ENCODE peak calls at places on chromosomes 7 and 10, in nine cellular contexts. C is Panc1, Q is endothelial cell of umbilical vein, J is stomach, S is HepG2, Z is GM23338, G is sigmoid colon, T is HCT116, O is prostate gland. U is an unnamed sample. For H3K36me3 and H3K27me3, the result is how much of the 10 kb centered on the place peaks cover.

GRCh38 chr10:61285749-61286148 is 167.4 kb downstream of the TMEM26 start:
- DNase-seq in C (no peak), Q (no peak), J (no peak), S (no peak), Z (no peak), G (no peak), T (no peak), O (no peak), U (no peak)

GRCh38 chr10:56679578-56679977 is 318.5 kb upstream of the ZWINT start:
- DNase-seq in C (no peak), Q (no peak), J (no peak), S (no peak), Z (no peak), G (no peak), T (no peak), O (no peak), U (no peak)

GRCh38 chr7:149607683-149608082 is 110.1 kb upstream of the ZNF746 start:
- DNase-seq in C (no peak), Q (no peak), J (no peak), S (no peak), Z (no peak), G (no peak), T (no peak), O (no peak), U (no peak)

GRCh38 chr10:43212043-43212721 is 54.7 kb downstream of the RASGEF1A start:
- DNase-seq in C (no peak), Q (no peak), J (no peak), S (no peak), Z (no peak), G (peak), T (no peak), O (no peak), U (peak)

GRCh38 chr7:105028004-105028403 is 14.0 kb downstream of the KMT2E start:
- DNase-seq in C (no peak), Q (no peak), J (no peak), S (no peak), Z (no peak), G (no peak), T (no peak), O (no peak), U (no peak)

GRCh38 chr10:24383681-24384106 is 174.8 kb downstream of the KIAA1217 start:
- DNase-seq in C (peak), Q (peak), J (peak), S (peak), Z (peak), G (peak), T (peak), O (peak), U (no peak)

GRCh38 chr7:77386165-77386824 is 29.9 kb downstream of the GSAP start:
- DNase-seq in C (no peak), Q (no peak), J (no peak), S (no peak), Z (no peak), G (no peak), T (no peak), O (no peak), U (no peak)

GRCh38 chr7:105600720-105601550 is 19.6 kb upstream of the EFCAB10 start:
- DNase-seq in C (no peak), Q (no peak), J (no peak), S (no peak), Z (peak), G (peak), T (no peak), O (no peak), U (no peak)

GRCh38 chr10:101718681-101719275 is 23.8 kb upstream of the FBXW4 start:
- DNase-seq in C (no peak), Q (no peak), J (no peak), S (no peak), Z (no peak), G (no peak), T (no peak), O (no peak), U (no peak)

GRCh38 chr7:37786741-37787569 is 61.4 kb upstream of the NME8 start:
- DNase-seq in C (no peak), Q (no peak), J (no peak), S (no peak), Z (no peak), G (no peak), T (no peak), O (no peak), U (no peak)

GRCh38 chr7:140008755-140009610 is 53.8 kb downstream of the PARP12 start:
- DNase-seq in C (no peak), Q (no peak), J (peak), S (no peak), Z (no peak), G (peak), T (no peak), O (no peak), U (peak)

GRCh38 chr10:75136346-75136745 is 24.9 kb downstream of the SAMD8 start:
- DNase-seq in C (no peak), Q (no peak), J (no peak), S (peak), Z (peak), G (no peak), T (no peak), O (no peak), U (no peak)

GRCh38 chr10:7408494-7409044 is 2.3 kb downstream of the SFMBT2 start:
- DNase-seq in C (no peak), Q (peak), J (peak), S (no peak), Z (peak), G (peak), T (no peak), O (peak), U (peak)

GRCh38 chr7:39633563-39634550 is 10.5 kb downstream of the RALA start:
- DNase-seq in C (no peak), Q (peak), J (no peak), S (no peak), Z (no peak), G (no peak), T (no peak), O (no peak), U (no peak)

GRCh38 chr10:87868277-87868676 is 4.9 kb downstream of the PTEN start:
- DNase-seq in C (no peak), Q (peak), J (no peak), S (no peak), Z (no peak), G (no peak), T (no peak), O (no peak), U (no peak)

GRCh38 chr7:122528879-122529481 is 169.9 kb downstream of the RNF133 start:
- DNase-seq in C (peak), Q (peak), J (no peak), S (peak), Z (peak), G (no peak), T (peak), O (no peak), U (no peak)

GRCh38 chr7:10802526-10802925 is 171.1 kb upstream of the PHF14 start:
- DNase-seq in C (no peak), Q (no peak), J (no peak), S (no peak), Z (no peak), G (no peak), T (no peak), O (no peak), U (no peak)

GRCh38 chr7:47548546-47548945 is 33.4 kb downstream of the TNS3 start:
- DNase-seq in C (no peak), Q (no peak), J (no peak), S (no peak), Z (no peak), G (no peak), T (no peak), O (no peak), U (peak)

GRCh38 chr7:139725077-139725476 is 52.7 kb downstream of the HIPK2 start:
- DNase-seq in C (peak), Q (peak), J (no peak), S (no peak), Z (no peak), G (no peak), T (no peak), O (peak), U (no peak)

GRCh38 chr7:129519464-129519863 is 17.1 kb downstream of the SMKR1 start:
- DNase-seq in C (no peak), Q (no peak), J (no peak), S (no peak), Z (no peak), G (no peak), T (no peak), O (no peak), U (peak)

GRCh38 chr10:32065871-32066270 is 9.6 kb upstream of the KIF5B start:
- DNase-seq in C (no peak), Q (no peak), J (no peak), S (no peak), Z (no peak), G (no peak), T (no peak), O (no peak), U (no peak)

GRCh38 chr10:98374176-98374969 is 40.6 kb downstream of the PYROXD2 start:
- DNase-seq in C (no peak), Q (no peak), J (no peak), S (no peak), Z (no peak), G (no peak), T (no peak), O (no peak), U (no peak)

GRCh38 chr10:48292616-48293015 is 13.9 kb upstream of the MAPK8 start:
- DNase-seq in C (no peak), Q (no peak), J (no peak), S (no peak), Z (no peak), G (no peak), T (no peak), O (no peak), U (no peak)

GRCh38 chr7:99028261-99028971 is 115.5 kb downstream of the SMURF1 start:
- DNase-seq in C (no peak), Q (no peak), J (peak), S (no peak), Z (no peak), G (peak), T (no peak), O (no peak), U (no peak)

GRCh38 chr10:3570855-3571266 is 214.1 kb downstream of the KLF6 start:
- DNase-seq in C (no peak), Q (no peak), J (no peak), S (no peak), Z (no peak), G (peak), T (no peak), O (no peak), U (no peak)

GRCh38 chr10:3931224-3931623 is 146.2 kb upstream of the KLF6 start:
- DNase-seq in C (no peak), Q (peak), J (no peak), S (no peak), Z (no peak), G (no peak), T (no peak), O (no peak), U (no peak)

GRCh38 chr7:134290286-134290685 is 26.4 kb downstream of the SLC35B4 start:
- DNase-seq in C (no peak), Q (no peak), J (no peak), S (no peak), Z (no peak), G (no peak), T (no peak), O (no peak), U (no peak)

GRCh38 chr10:305034-305433 is 169.8 kb downstream of the ZMYND11 start:
- DNase-seq in C (no peak), Q (no peak), J (no peak), S (no peak), Z (no peak), G (no peak), T (no peak), O (no peak), U (no peak)
- H3K36me3 ChIP-seq in C (under half), Q (under half), J (under half), S (under half), Z (under half), G (under half), T (under half), O (under half), U (under half)

DNA sequence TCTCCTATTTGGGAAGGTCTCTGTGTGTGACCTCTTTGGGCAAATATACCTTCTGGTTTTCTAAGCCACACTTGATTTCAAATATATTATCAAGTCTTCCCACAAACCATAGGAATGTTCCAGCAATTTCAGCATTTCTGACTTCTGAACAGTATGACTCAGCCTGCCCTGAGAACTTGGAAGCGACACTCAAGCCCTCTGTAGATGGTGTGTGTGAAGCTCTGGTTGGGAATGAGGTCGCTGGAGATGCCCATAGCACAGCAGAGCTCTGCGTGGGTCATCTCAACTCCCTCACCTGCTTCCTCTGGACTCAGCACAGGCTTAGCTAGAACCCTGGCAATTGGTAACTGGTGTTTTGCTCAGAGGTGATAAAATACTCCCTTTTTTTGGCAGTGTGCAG is 87.3 kb upstream of the NRP1 start:
- DNase-seq in C (no peak), Q (peak), J (no peak), S (no peak), Z (no peak), G (peak), T (no peak), O (no peak), U (no peak)
- TF ChIP-seq POLR2AphosphoS5 in C (no peak), Q (no peak), J (no peak), S (no peak), Z (no peak), G (no peak), T (no peak), O (no peak), U (no peak)

GRCh38 chr10:22252286-22252800 is 34.5 kb upstream of the EBLN1 start:
- DNase-seq in C (no peak), Q (peak), J (peak), S (no peak), Z (no peak), G (peak), T (no peak), O (peak), U (peak)

GRCh38 chr10:22251751-22252285 is 34.0 kb upstream of the EBLN1 start:
- DNase-seq in C (no peak), Q (peak), J (peak), S (no peak), Z (peak), G (peak), T (no peak), O (peak), U (peak)

GRCh38 chr10:22253578-22253882 is 35.7 kb upstream of the EBLN1 start:
- DNase-seq in C (no peak), Q (peak), J (no peak), S (no peak), Z (peak), G (no peak), T (no peak), O (no peak), U (peak)

GRCh38 chr10:22250897-22251605 is 33.2 kb upstream of the EBLN1 start:
- DNase-seq in C (no peak), Q (peak), J (no peak), S (no peak), Z (no peak), G (no peak), T (no peak), O (no peak), U (no peak)

DNA sequence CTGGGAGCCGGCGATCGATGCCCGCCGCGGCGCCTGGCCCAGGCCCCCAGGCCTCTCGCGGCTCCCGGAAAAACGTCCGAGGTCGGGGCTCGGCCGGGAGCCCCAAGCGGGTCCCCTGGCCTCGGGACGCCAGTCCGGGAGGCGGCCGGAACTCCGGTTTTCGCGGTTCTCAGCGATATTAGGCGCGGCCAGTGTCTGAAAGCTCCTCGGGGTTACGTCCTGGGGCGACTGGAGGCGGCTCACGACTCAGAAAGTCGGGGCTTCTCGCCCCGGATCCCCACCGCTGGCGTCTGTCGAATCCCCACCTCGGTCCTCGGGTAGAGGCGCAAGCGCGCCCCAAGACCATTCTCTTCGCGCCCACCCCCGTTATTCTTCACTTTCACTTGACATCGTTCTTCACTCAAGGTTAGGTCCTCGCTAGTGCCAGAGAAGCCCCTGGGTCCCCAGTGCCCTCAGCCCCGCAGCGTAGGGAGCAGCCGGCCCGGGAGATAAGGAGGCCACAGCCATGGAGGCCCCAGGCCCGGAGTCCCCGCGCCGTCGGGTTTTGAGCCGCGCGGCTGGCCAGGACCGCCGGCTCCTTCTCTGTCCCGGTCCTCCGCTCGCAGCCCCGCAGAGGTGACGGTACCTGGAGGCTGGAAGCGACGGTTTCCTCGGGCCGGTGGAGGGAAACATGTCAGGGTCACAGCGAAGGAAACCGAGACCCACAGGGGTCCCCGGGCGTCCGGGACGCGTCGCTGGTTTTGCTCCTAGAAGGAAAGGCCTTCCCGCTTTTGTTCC is 35.2 kb upstream of the EBLN1 start:
- DNase-seq in C (no peak), Q (peak), J (peak), S (no peak), Z (peak), G (peak), T (no peak), O (peak), U (peak)
- H3K27me3 ChIP-seq in C (under half), Q (under half), J (under half), S (under half), Z (half or more), G (under half), T (under half), O (under half), U (under half)

GRCh38 chr10:103307594-103307993 is 30.7 kb downstream of the INA start:
- DNase-seq in C (no peak), Q (no peak), J (no peak), S (no peak), Z (no peak), G (no peak), T (no peak), O (no peak), U (no peak)
- H3K36me3 ChIP-seq in C (under half), Q (under half), J (half or more), S (under half), Z (under half), G (under half), T (under half), O (under half), U (under half)

DNA sequence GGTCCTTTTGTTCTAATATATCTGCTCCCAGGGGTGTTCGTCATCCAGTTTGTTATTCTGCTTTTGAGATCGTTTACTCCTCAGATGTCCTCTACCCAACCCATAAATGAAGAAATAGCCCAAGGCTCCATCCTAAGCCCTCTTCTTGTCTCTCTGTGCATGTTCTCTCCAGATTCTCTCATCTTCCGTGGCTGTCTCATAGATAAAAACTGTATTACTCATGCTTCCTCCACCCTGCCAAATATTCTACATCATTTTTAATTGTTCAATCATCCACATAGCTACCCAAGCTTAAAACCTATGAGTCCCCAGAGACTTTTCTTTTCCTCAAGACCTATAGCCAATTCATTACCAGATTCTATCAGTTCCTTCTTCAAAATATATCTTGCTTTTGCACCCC is 44.9 kb downstream of the CAV1 start:
- DNase-seq in C (no peak), Q (no peak), J (no peak), S (no peak), Z (no peak), G (no peak), T (no peak), O (no peak), U (no peak)
- TF ChIP-seq POLR2AphosphoS5 in C (no peak), Q (no peak), J (no peak), S (no peak), Z (no peak), G (no peak), T (no peak), O (no peak), U (no peak)

DNA sequence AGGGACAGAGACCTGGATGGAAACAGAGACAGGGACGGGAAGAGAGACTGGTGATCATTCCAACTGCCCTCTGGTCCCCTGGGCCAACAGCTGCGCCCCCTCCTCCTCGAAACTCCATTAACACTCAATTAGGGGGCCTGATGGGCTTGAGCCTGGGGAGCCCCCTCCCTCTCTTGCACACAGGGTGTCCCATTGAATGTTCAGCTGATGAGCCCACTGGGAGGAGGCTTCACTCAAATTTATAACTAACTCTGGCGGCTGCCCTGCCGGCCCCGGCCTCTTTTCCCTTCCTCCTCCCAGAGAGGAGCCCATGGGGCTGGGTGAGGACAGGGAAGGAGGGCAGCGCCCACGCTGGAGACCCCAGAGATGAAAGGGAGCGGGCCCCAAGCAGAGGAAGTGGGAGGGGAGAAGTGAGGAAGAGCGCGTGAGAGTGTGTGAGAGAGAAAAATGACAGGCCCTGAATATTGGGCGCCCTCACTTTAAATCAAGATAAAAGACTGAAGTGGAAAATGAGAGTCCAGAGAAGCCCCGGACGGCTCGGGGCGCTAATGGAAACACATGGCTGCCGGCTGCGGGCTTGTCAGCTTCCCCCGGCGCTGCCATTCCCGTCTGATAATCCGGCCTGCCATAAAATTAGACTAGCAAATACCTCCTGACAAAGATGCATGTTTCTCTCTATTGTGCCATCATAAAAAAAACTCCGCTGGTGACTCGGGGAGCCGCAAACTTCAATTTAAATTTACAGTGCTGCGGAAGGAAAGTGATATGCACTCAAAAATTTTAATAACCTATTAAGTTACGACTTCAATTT is 58.0 kb upstream of the PAX2 start:
- DNase-seq in C (no peak), Q (no peak), J (no peak), S (no peak), Z (no peak), G (no peak), T (no peak), O (no peak), U (peak)
- H3K27me3 ChIP-seq in C (under half), Q (half or more), J (under half), S (under half), Z (half or more), G (half or more), T (half or more), O (under half), U (half or more)

GRCh38 chr7:150982348-150982747 is 4.2 kb upstream of the KCNH2 start:
- DNase-seq in C (no peak), Q (no peak), J (no peak), S (no peak), Z (no peak), G (no peak), T (no peak), O (no peak), U (no peak)
- H3K36me3 ChIP-seq in C (under half), Q (under half), J (under half), S (under half), Z (under half), G (under half), T (under half), O (under half), U (under half)

GRCh38 chr7:8121243-8121642 is 140.7 kb downstream of the ICA1 start:
- DNase-seq in C (no peak), Q (no peak), J (no peak), S (no peak), Z (no peak), G (no peak), T (no peak), O (no peak), U (no peak)

GRCh38 chr7:8129323-8129659 is 132.7 kb downstream of the ICA1 start:
- DNase-seq in C (no peak), Q (no peak), J (no peak), S (no peak), Z (no peak), G (no peak), T (no peak), O (no peak), U (no peak)

GRCh38 chr7:8126768-8127167 is 135.2 kb downstream of the ICA1 start:
- DNase-seq in C (no peak), Q (no peak), J (no peak), S (peak), Z (no peak), G (no peak), T (no peak), O (no peak), U (no peak)

GRCh38 chr7:8128457-8129322 is 133.3 kb downstream of the ICA1 start:
- DNase-seq in C (no peak), Q (no peak), J (no peak), S (no peak), Z (no peak), G (no peak), T (no peak), O (no peak), U (no peak)

GRCh38 chr7:8125680-8126444 is 136.1 kb downstream of the ICA1 start:
- DNase-seq in C (no peak), Q (no peak), J (peak), S (no peak), Z (no peak), G (no peak), T (no peak), O (no peak), U (peak)
- TF ChIP-seq POLR2AphosphoS5 in C (no peak), Q (no peak), J (no peak), S (no peak), Z (no peak), G (no peak), T (no peak), O (no peak), U (peak)

U was measured in spleen.